ENCODE peak calls at places on chromosomes 13 and 19, in four cellular contexts. G is non-pigmented ciliary epithelial cell, U is C1 segment of cervical spinal cord, V is HuH-7. N is an unnamed sample.

GRCh38 chr13:92538164-92538563 is 688.4 kb upstream of the GPC6 start:
- DNase-seq in G (no peak), U (no peak), V (no peak), N (no peak)

GRCh38 chr13:53015044-53015443 is 13.6 kb upstream of the OLFM4 start:
- DNase-seq in G (no peak), U (no peak), V (no peak), N (no peak)

GRCh38 chr19:8017808-8018207 is 12.4 kb upstream of the ELAVL1 start:
- DNase-seq in G (no peak), U (no peak), V (peak), N (no peak)

GRCh38 chr19:46860846-46861690 is at the start of gene ARHGAP35:
- DNase-seq in G (no peak), U (peak), V (peak), N (no peak)

GRCh38 chr19:11973020-11973810 is 8.4 kb downstream of the ZNF763 start:
- DNase-seq in G (no peak), U (no peak), V (no peak), N (no peak)

GRCh38 chr19:18274303-18274775 is at the start of gene IQCN:
- DNase-seq in G (no peak), U (no peak), V (no peak), N (no peak)

GRCh38 chr13:43196750-43197149 is 173.4 kb downstream of the DNAJC15 start:
- DNase-seq in G (no peak), U (no peak), V (no peak), N (no peak)

GRCh38 chr19:10551698-10552301 is 8.1 kb downstream of the ATG4D start:
- DNase-seq in G (no peak), U (no peak), V (peak), N (no peak)

GRCh38 chr19:51727349-51727880 is 3.6 kb upstream of the HAS1 start:
- DNase-seq in G (no peak), U (no peak), V (no peak), N (no peak)